ENCODE peak calls at places on chromosomes 2 and 18, in seven cellular contexts. One of them, this sample, is unnamed.

GRCh38 chr2:212032032-212032431 is 506.6 kb downstream of the ERBB4 start:
- DNase-seq in activated T-cell treated with anti-CD3 and anti-CD28 coated beads for 24 hours: no peak
- DNase-seq in mucosa of descending colon: no peak
- DNase-seq in CD8-positive, alpha-beta T cell: no peak
- DNase-seq in WERI-Rb-1: no peak
- DNase-seq in fibroblast of lung: peak
- DNase-seq in activated effector memory CD4-positive, alpha-beta T cell treated with Interleukin-2 at 50 U/mL for 16 hours: no peak
- DNase-seq in this sample: no peak

GRCh38 chr2:109125595-109126500 is 3.2 kb upstream of the SH3RF3 start:
- DNase-seq in CD8-positive, alpha-beta T cell: no peak
- DNase-seq in WERI-Rb-1: no peak
- DNase-seq in activated T-cell treated with anti-CD3 and anti-CD28 coated beads for 24 hours: no peak
- DNase-seq in activated effector memory CD4-positive, alpha-beta T cell treated with Interleukin-2 at 50 U/mL for 16 hours: no peak
- DNase-seq in fibroblast of lung: peak
- DNase-seq in mucosa of descending colon: no peak
- DNase-seq in this sample: no peak

GRCh38 chr2:69584127-69584889 is 59.2 kb downstream of the AAK1 start:
- DNase-seq in WERI-Rb-1: no peak
- DNase-seq in fibroblast of lung: no peak
- DNase-seq in CD8-positive, alpha-beta T cell: no peak
- DNase-seq in activated effector memory CD4-positive, alpha-beta T cell treated with Interleukin-2 at 50 U/mL for 16 hours: no peak
- DNase-seq in activated T-cell treated with anti-CD3 and anti-CD28 coated beads for 24 hours: no peak
- DNase-seq in mucosa of descending colon: no peak
- DNase-seq in this sample: no peak

GRCh38 chr2:98269274-98269673 is 77.0 kb upstream of the CNGA3 start:
- DNase-seq in WERI-Rb-1: peak
- DNase-seq in mucosa of descending colon: no peak
- DNase-seq in fibroblast of lung: peak
- DNase-seq in activated T-cell treated with anti-CD3 and anti-CD28 coated beads for 24 hours: no peak
- DNase-seq in CD8-positive, alpha-beta T cell: no peak
- DNase-seq in activated effector memory CD4-positive, alpha-beta T cell treated with Interleukin-2 at 50 U/mL for 16 hours: no peak
- DNase-seq in this sample: peak

GRCh38 chr2:187586091-187586632 is 31.9 kb upstream of the TFPI start:
- DNase-seq in activated effector memory CD4-positive, alpha-beta T cell treated with Interleukin-2 at 50 U/mL for 16 hours: no peak
- DNase-seq in activated T-cell treated with anti-CD3 and anti-CD28 coated beads for 24 hours: no peak
- DNase-seq in fibroblast of lung: peak
- DNase-seq in CD8-positive, alpha-beta T cell: no peak
- DNase-seq in WERI-Rb-1: no peak
- DNase-seq in mucosa of descending colon: no peak
- DNase-seq in this sample: peak

GRCh38 chr2:237714690-237715458 is 83.7 kb upstream of the RBM44 start:
- DNase-seq in activated effector memory CD4-positive, alpha-beta T cell treated with Interleukin-2 at 50 U/mL for 16 hours: no peak
- DNase-seq in fibroblast of lung: no peak
- DNase-seq in activated T-cell treated with anti-CD3 and anti-CD28 coated beads for 24 hours: no peak
- DNase-seq in WERI-Rb-1: no peak
- DNase-seq in mucosa of descending colon: no peak
- DNase-seq in CD8-positive, alpha-beta T cell: no peak
- DNase-seq in this sample: peak

GRCh38 chr2:61645911-61646310 is 107.8 kb upstream of the XPO1 start:
- DNase-seq in activated effector memory CD4-positive, alpha-beta T cell treated with Interleukin-2 at 50 U/mL for 16 hours: no peak
- DNase-seq in mucosa of descending colon: no peak
- DNase-seq in activated T-cell treated with anti-CD3 and anti-CD28 coated beads for 24 hours: no peak
- DNase-seq in CD8-positive, alpha-beta T cell: no peak
- DNase-seq in WERI-Rb-1: no peak
- DNase-seq in fibroblast of lung: peak
- DNase-seq in this sample: no peak

GRCh38 chr18:10455726-10456453 is 1.5 kb downstream of the APCDD1 start:
- DNase-seq in activated T-cell treated with anti-CD3 and anti-CD28 coated beads for 24 hours: no peak
- DNase-seq in mucosa of descending colon: no peak
- DNase-seq in CD8-positive, alpha-beta T cell: no peak
- DNase-seq in WERI-Rb-1: peak
- DNase-seq in fibroblast of lung: no peak
- DNase-seq in activated effector memory CD4-positive, alpha-beta T cell treated with Interleukin-2 at 50 U/mL for 16 hours: no peak
- DNase-seq in this sample: no peak

GRCh38 chr18:24274822-24275221 is 122.8 kb downstream of the OSBPL1A start:
- DNase-seq in CD8-positive, alpha-beta T cell: no peak
- DNase-seq in WERI-Rb-1: no peak
- DNase-seq in fibroblast of lung: no peak
- DNase-seq in activated T-cell treated with anti-CD3 and anti-CD28 coated beads for 24 hours: no peak
- DNase-seq in activated effector memory CD4-positive, alpha-beta T cell treated with Interleukin-2 at 50 U/mL for 16 hours: no peak
- DNase-seq in mucosa of descending colon: no peak
- DNase-seq in this sample: peak

This sample was measured in trophoblast cell.